ENCODE peak calls at places on chromosome 15, in six cellular contexts. U, I, A, H, O and M are unnamed samples.

GRCh38 chr15:75199347-75199976 is 2.2 kb upstream of the C15orf39 start:
- DNase-seq in U (no peak), I (no peak), A (no peak), H (no peak), O (no peak), M (no peak)

GRCh38 chr15:90187257-90187868 is 13.8 kb upstream of the SEMA4B start:
- DNase-seq in U (no peak), I (no peak), A (no peak), H (no peak), O (no peak), M (no peak)

GRCh38 chr15:25763206-25763880 is 99.8 kb downstream of the ATP10A start:
- DNase-seq in U (no peak), I (no peak), A (peak), H (no peak), O (no peak), M (no peak)

GRCh38 chr15:42371125-42371524 is 11.8 kb downstream of the CAPN3 start:
- DNase-seq in U (no peak), I (peak), A (peak), H (peak), O (peak), M (no peak)

GRCh38 chr15:89669309-89669865 is 9.8 kb downstream of the PLIN1 start:
- DNase-seq in U (no peak), I (no peak), A (no peak), H (no peak), O (no peak), M (no peak)

GRCh38 chr15:95068847-95069518 is 837.6 kb downstream of the MCTP2 start:
- DNase-seq in U (no peak), I (no peak), A (peak), H (no peak), O (no peak), M (no peak)

GRCh38 chr15:55526559-55527036 is 18.6 kb upstream of the DNAAF4 start:
- DNase-seq in U (peak), I (peak), A (peak), H (peak), O (peak), M (peak)

GRCh38 chr15:66563126-66563525 is 2.7 kb downstream of the LCTL start:
- DNase-seq in U (no peak), I (no peak), A (no peak), H (no peak), O (no peak), M (no peak)

GRCh38 chr15:40691737-40692136 is 3.2 kb upstream of the RAD51 start:
- DNase-seq in U (no peak), I (no peak), A (no peak), H (peak), O (peak), M (no peak)

GRCh38 chr15:58190419-58190818 is 52.2 kb downstream of the AQP9 start:
- DNase-seq in U (no peak), I (no peak), A (peak), H (no peak), O (peak), M (no peak)

DNA sequence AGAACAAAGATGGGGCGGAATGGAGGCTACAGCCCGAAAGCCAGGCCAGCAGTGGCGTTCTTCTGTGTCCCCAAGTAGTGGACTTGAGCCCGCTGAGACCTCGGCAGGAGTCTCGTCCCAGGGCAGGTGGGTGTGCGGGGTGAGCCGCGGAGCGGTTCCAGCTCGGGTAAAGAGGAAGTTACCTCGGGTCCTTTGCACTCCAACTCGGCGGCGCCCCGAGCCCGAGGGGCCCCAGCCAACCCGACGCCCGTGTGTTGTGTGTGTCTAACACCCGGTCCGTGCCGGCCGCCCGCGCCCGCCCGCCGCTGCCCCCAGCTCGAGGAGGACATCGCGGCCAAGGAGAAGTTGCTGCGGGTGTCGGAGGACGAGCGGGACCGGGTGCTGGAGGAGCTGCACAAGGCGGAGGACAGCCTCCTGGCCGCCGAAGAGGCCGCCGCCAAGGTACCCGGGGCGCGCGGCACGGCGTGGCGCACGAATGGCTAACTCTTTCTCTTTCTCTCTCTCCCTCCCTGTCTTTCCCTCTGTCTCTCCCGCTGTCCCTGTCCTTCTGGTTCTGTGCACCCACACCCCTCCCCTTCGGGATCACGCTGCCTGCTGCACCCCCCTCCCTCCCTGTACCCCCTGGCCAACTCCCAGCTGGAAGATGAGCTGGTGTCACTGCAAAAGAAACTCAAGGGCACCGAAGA is 987 bp downstream of the TPM1 start:
- DNase-seq in U (no peak), I (no peak), A (peak), H (no peak), O (no peak), M (no peak)
- H3K4me3 ChIP-seq in U (peak), I (peak), A (peak), H (peak), O (peak), M (peak)

DNA sequence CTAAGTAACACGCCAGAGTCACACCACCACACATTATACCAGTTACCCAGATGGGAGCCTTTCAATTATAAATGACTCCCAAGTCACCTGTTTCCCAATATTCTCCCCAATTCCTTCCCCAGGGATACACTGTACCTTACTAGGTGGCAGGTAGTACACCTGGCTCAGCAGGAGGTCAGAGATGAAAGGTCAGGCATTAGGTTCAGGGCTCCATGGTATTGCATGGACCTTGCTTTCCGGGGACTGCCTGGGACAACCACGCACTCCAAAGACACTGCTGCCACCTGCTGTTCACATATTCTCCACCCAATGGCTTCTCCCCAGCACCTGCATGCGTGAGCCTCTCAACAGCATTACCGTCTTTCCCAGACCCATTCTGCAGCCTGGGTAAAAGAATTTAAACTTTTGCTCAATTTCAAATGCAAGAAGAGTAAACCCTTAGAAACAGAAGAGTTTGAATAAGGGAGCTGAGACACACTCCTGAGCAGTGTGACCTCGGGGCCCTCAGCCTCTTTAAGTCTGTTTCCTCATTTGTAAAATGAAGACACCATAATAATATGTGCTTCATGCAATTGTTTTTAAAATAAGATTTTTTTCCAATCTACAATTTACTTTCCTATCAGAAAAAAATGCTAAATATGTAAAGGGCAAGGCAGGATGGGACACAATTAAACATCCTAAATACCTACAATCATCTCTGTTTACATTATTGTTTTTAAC is 28.0 kb upstream of the LACTB start:
- DNase-seq in U (peak), I (peak), A (peak), H (peak), O (peak), M (peak)
- H3K4me3 ChIP-seq in U (no peak), I (no peak), A (no peak), H (no peak), O (no peak), M (no peak)

GRCh38 chr15:96342611-96343528 is 12.4 kb downstream of the NR2F2 start:
- DNase-seq in U (no peak), I (peak), A (no peak), H (peak), O (no peak), M (no peak)

GRCh38 chr15:96343529-96344072 is 13.1 kb downstream of the NR2F2 start:
- DNase-seq in U (no peak), I (no peak), A (no peak), H (peak), O (no peak), M (no peak)

GRCh38 chr15:96345560-96346389 is 15.3 kb downstream of the NR2F2 start:
- DNase-seq in U (peak), I (peak), A (peak), H (peak), O (peak), M (no peak)

GRCh38 chr15:96344706-96345559 is 14.4 kb downstream of the NR2F2 start:
- DNase-seq in U (no peak), I (peak), A (no peak), H (peak), O (no peak), M (no peak)

GRCh38 chr15:96344120-96344705 is 13.7 kb downstream of the NR2F2 start:
- DNase-seq in U (no peak), I (peak), A (no peak), H (peak), O (no peak), M (no peak)
- H3K4me3 ChIP-seq in U (no peak), I (peak), A (no peak), H (peak), O (no peak), M (no peak)

GRCh38 chr15:39629376-39629775 is 48.5 kb downstream of the THBS1 start:
- DNase-seq in U (no peak), I (peak), A (no peak), H (peak), O (peak), M (peak)

GRCh38 chr15:39628131-39628482 is 47.2 kb downstream of the THBS1 start:
- DNase-seq in U (peak), I (no peak), A (no peak), H (peak), O (no peak), M (no peak)

GRCh38 chr15:39627456-39628130 is 46.7 kb downstream of the THBS1 start:
- DNase-seq in U (no peak), I (no peak), A (no peak), H (no peak), O (no peak), M (no peak)

GRCh38 chr15:39629906-39630305 is 49.0 kb downstream of the THBS1 start:
- DNase-seq in U (no peak), I (no peak), A (no peak), H (peak), O (peak), M (no peak)

DNA sequence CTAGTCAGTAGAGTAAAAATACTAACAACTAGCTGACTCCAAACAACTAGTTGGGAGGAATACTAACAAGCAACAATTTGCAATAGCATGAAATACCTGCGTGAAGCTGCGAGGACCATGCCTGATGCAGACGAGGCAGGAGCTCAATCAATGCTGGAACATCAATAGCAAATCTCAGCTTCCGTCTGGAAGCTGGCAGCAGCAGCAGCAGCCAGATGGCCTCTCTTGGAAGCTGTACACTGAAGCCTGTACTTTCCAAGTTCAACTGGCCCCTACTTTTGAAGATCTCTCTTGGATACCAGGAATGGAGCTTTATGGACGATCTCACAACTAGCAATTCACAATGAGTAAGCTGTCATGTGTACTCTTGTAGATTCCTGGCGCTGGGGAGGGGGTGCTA is 47.9 kb downstream of the THBS1 start:
- DNase-seq in U (no peak), I (no peak), A (peak), H (peak), O (no peak), M (no peak)
- H3K4me3 ChIP-seq in U (no peak), I (no peak), A (no peak), H (no peak), O (no peak), M (no peak)

DNA sequence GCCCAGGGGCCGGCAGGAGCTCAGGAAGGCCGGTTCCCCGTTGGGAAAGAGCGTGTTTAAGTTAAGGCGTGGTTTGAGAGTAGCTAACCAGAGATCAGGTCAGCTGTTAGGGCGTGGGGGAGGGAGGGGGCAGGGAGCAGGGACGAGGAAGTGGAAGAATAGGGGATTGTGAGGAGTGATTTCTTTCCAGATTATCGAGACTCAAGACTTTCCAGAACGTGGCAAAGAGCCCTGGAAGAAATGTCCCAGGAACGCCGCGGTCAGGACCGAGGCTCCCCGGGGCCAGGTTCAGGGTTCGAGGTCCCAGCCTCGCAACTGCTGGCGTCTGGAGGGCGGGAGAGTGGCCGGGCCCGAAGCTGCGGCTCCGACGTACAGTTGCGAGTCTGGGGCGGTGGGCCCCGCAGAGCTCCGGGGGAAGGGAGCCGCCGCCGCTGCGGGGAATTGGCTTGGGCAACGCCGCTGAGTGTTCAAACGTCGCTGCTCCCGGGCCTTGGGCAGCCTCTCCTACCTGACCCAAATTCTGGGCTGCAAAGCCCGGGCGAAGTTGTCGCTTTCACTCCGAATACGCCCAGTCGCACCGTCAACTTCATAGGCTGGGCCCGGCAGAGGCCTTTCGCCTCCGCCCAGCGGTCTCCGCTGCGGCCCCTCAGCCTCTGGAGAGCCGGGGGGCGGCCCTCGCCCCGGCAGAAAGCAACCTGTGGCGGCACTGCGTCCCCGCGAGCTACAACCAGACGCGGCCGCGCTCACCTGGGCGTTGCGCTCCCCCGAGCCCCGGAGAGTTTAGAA is 9.5 kb downstream of the ISL2 start:
- DNase-seq in U (peak), I (no peak), A (peak), H (no peak), O (peak), M (no peak)
- H3K4me3 ChIP-seq in U (peak), I (peak), A (peak), H (no peak), O (peak), M (peak)

GRCh38 chr15:67781907-67782559 is 43.3 kb upstream of the SKOR1 start:
- DNase-seq in U (no peak), I (no peak), A (no peak), H (no peak), O (no peak), M (no peak)
- H3K4me3 ChIP-seq in U (no peak), I (no peak), A (no peak), H (no peak), O (no peak), M (no peak)

GRCh38 chr15:83065431-83065830 is 1.6 kb downstream of the BTBD1 start:
- DNase-seq in U (no peak), I (no peak), A (no peak), H (peak), O (no peak), M (no peak)
- H3K4me3 ChIP-seq in U (no peak), I (peak), A (peak), H (peak), O (peak), M (peak)

GRCh38 chr15:96367436-96368200 is 37.1 kb downstream of the NR2F2 start:
- DNase-seq in U (no peak), I (no peak), A (peak), H (no peak), O (no peak), M (no peak)
- H3K4me3 ChIP-seq in U (no peak), I (no peak), A (no peak), H (no peak), O (no peak), M (no peak)